ENCODE peak calls at places on chromosomes 5 and 9, in seven cellular contexts. B is cardiac muscle cell, Q is left lung, D is body of pancreas, M is adrenal gland, R is ascending aorta, A is esophagus squamous epithelium. G is an unnamed sample. For H3K27me3, the result is how much of the 10 kb centered on the place peaks cover.

GRCh38 chr5:82275267-82275664 is 2.9 kb downstream of the RPS23 start:
- DNase-seq in B (no peak), Q (no peak), D (no peak), M (no peak), R (no peak), A (no peak), G (no peak)

GRCh38 chr5:106367281-106367680 is 1303.5 kb downstream of the EFNA5 start:
- DNase-seq in B (no peak), Q (no peak), D (no peak), M (no peak), R (no peak), A (no peak), G (no peak)

GRCh38 chr5:16934669-16935068 is 1.4 kb downstream of the MYO10 start:
- DNase-seq in B (no peak), Q (no peak), D (no peak), M (no peak), R (no peak), A (no peak), G (no peak)

GRCh38 chr9:101671567-101671966 is 66.9 kb downstream of the GRIN3A start:
- DNase-seq in B (no peak), Q (no peak), D (no peak), M (no peak), R (no peak), A (no peak), G (no peak)

GRCh38 chr5:93078082-93079038 is 502.7 kb downstream of the NR2F1-AS1 start:
- DNase-seq in B (peak), Q (peak), D (peak), M (peak), R (no peak), A (no peak), G (no peak)

GRCh38 chr5:32443541-32444190 is 874 bp downstream of the ZFR start:
- DNase-seq in B (peak), Q (peak), D (peak), M (peak), R (no peak), A (no peak), G (peak)

GRCh38 chr9:120436937-120437592 is 142.9 kb downstream of the CDK5RAP2 start:
- DNase-seq in B (peak), Q (peak), D (peak), M (peak), R (no peak), A (peak), G (no peak)

GRCh38 chr5:38426986-38427950 is 129.2 kb downstream of the LIFR start:
- DNase-seq in B (no peak), Q (no peak), D (no peak), M (no peak), R (no peak), A (no peak), G (no peak)

GRCh38 chr9:23663125-23663524 is 162.9 kb downstream of the ELAVL2 start:
- DNase-seq in B (no peak), Q (no peak), D (no peak), M (no peak), R (no peak), A (no peak), G (no peak)

GRCh38 chr9:136985027-136985602 is 2.3 kb downstream of the LCNL1 start:
- DNase-seq in B (no peak), Q (no peak), D (no peak), M (no peak), R (no peak), A (no peak), G (no peak)

GRCh38 chr9:35110327-35110758 is 5.3 kb downstream of the ATOSB start:
- DNase-seq in B (peak), Q (no peak), D (no peak), M (peak), R (no peak), A (no peak), G (no peak)

GRCh38 chr5:6582507-6583048 is 50.3 kb downstream of the NSUN2 start:
- DNase-seq in B (no peak), Q (no peak), D (no peak), M (no peak), R (no peak), A (no peak), G (no peak)

GRCh38 chr5:162485666-162486292 is 418.2 kb downstream of the GABRG2 start:
- DNase-seq in B (no peak), Q (no peak), D (no peak), M (no peak), R (no peak), A (no peak), G (no peak)

GRCh38 chr5:152146566-152146965 is 221.9 kb upstream of the GLRA1 start:
- DNase-seq in B (no peak), Q (no peak), D (no peak), M (no peak), R (no peak), A (no peak), G (no peak)

GRCh38 chr5:131765261-131765660 is 31.6 kb downstream of the FNIP1 start:
- DNase-seq in B (no peak), Q (no peak), D (no peak), M (no peak), R (no peak), A (no peak), G (no peak)

GRCh38 chr9:16267336-16268036 is 603.0 kb downstream of the BNC2 start:
- DNase-seq in B (peak), Q (no peak), D (no peak), M (no peak), R (no peak), A (no peak), G (no peak)

GRCh38 chr5:150401376-150402201 is 11.1 kb downstream of the CD74 start:
- DNase-seq in B (no peak), Q (no peak), D (no peak), M (no peak), R (no peak), A (no peak), G (no peak)

GRCh38 chr9:34139477-34140146 is 13.1 kb upstream of the DCAF12 start:
- DNase-seq in B (peak), Q (peak), D (peak), M (peak), R (no peak), A (no peak), G (no peak)

GRCh38 chr9:124913378-124913777 is 27.5 kb downstream of the GOLGA1 start:
- DNase-seq in B (no peak), Q (no peak), D (no peak), M (no peak), R (no peak), A (no peak), G (no peak)

GRCh38 chr5:173823721-173824567 is 64.2 kb upstream of the CPEB4 start:
- DNase-seq in B (peak), Q (no peak), D (peak), M (peak), R (no peak), A (no peak), G (no peak)

GRCh38 chr9:32839013-32839442 is 55.7 kb downstream of the TMEM215 start:
- DNase-seq in B (no peak), Q (no peak), D (no peak), M (no peak), R (no peak), A (no peak), G (no peak)

GRCh38 chr5:180130291-180130869 is 58.8 kb upstream of the RNF130 start:
- DNase-seq in B (no peak), Q (no peak), D (no peak), M (no peak), R (no peak), A (no peak), G (no peak)

GRCh38 chr5:92222449-92222848 is 839.3 kb upstream of the ARRDC3 start:
- DNase-seq in B (no peak), Q (no peak), D (no peak), M (no peak), R (no peak), A (no peak), G (no peak)

GRCh38 chr5:92421937-92422336 is 1038.8 kb upstream of the ARRDC3 start:
- DNase-seq in B (no peak), Q (no peak), D (no peak), M (no peak), R (no peak), A (no peak), G (no peak)

GRCh38 chr9:120735415-120736126 is 21.3 kb upstream of the MEGF9 start:
- DNase-seq in B (peak), Q (peak), D (peak), M (no peak), R (no peak), A (no peak), G (no peak)

GRCh38 chr5:1376921-1377320 is 32.0 kb upstream of the CLPTM1L start:
- DNase-seq in B (no peak), Q (peak), D (no peak), M (no peak), R (no peak), A (no peak), G (no peak)

GRCh38 chr9:105233836-105234235 is 10.6 kb upstream of the SLC44A1 start:
- DNase-seq in B (peak), Q (no peak), D (no peak), M (no peak), R (no peak), A (no peak), G (no peak)

GRCh38 chr9:93814561-93814960 is 140.6 kb downstream of the BARX1 start:
- DNase-seq in B (no peak), Q (no peak), D (no peak), M (no peak), R (no peak), A (no peak), G (no peak)
- TF ChIP-seq CTCF in B (no peak), Q (no peak), D (peak), M (no peak), R (no peak), A (no peak), G (no peak)

GRCh38 chr9:87973791-87974292 is 491 bp downstream of the CDK20 start:
- DNase-seq in B (peak), Q (no peak), D (no peak), M (no peak), R (no peak), A (no peak), G (no peak)
- H3K27ac ChIP-seq in B (peak), Q (no peak), D (peak), M (peak), R (peak), A (peak), G (peak)

DNA sequence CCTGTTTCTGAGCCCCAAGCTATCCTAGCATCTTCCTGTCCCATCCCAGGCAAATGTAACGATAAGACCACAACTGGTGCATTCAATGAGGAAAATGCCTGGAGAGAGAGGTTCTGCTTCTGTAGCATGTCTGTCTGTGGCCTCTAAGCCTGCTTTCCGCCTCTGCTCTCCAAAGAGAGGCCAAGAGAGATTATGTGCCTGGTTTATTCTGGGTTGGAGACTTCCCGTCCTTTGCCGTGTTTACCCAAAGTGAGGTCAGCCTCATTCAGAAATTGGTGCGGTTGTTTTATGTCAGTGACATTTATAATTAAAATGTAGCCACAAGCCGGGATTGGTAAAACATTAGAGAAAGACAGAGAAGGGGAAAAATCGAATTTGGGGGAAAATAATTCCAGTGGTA is 77.8 kb downstream of the FGF1 start:
- DNase-seq in B (no peak), Q (no peak), D (no peak), M (no peak), R (no peak), A (no peak), G (no peak)
- H3K27me3 ChIP-seq in B (under half), Q (under half), D (under half), M (under half), R (under half), A (under half), G (under half)

DNA sequence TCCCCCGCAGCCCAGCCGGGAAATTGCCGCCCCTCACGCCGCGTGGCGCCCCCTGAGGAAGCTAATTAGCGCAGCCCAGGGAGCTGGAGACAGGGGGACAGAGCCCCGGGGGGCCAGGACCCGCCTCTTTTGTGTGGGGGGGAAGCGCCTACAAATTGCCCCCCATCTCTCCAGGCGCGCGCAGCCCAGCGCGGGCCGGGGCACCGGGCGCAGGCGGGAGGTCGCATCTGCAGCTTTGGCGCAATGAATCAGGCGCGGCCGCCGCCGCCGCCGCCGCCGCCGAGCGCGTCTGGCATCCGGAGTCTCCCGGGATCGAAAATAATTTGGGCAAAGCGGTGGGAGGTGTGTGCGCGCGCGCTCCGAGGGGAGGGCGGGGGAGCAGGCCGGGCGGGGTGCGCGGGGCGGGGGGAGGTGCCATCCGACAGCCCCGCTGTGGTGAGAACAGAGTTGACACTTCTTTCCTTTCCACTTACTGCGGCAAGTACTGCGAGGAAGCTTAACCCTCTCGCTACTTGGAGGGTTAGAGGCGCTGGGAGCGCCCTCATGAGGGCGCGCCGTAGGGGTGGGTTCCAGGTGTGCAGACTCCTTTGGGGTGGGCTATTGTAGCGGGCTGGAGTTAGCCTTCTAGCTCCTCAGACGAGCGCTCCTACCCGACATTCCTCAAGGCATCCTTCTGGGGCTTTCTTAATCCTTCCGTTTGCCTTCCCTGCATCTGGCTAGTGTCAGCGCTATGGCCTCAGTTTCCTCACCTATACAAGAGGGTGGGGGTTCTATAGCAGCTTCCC is 63.1 kb downstream of the CXXC5 start:
- DNase-seq in B (peak), Q (no peak), D (no peak), M (no peak), R (no peak), A (no peak), G (peak)
- TF ChIP-seq CTCF in B (peak), Q (no peak), D (no peak), M (no peak), R (no peak), A (no peak), G (no peak)

GRCh38 chr9:112559629-112560413 is 73.2 kb downstream of the KIAA1958 start:
- DNase-seq in B (no peak), Q (no peak), D (no peak), M (no peak), R (no peak), A (no peak), G (no peak)
- H3K27ac ChIP-seq in B (peak), Q (no peak), D (no peak), M (no peak), R (no peak), A (no peak), G (no peak)

GRCh38 chr5:127660048-127660733 is 11.3 kb downstream of the CTXN3 start:
- DNase-seq in B (no peak), Q (no peak), D (no peak), M (no peak), R (no peak), A (no peak), G (no peak)

GRCh38 chr5:127665641-127666040 is 16.8 kb downstream of the CTXN3 start:
- DNase-seq in B (peak), Q (no peak), D (no peak), M (no peak), R (no peak), A (no peak), G (no peak)

GRCh38 chr5:127671218-127671617 is 22.3 kb downstream of the CTXN3 start:
- DNase-seq in B (no peak), Q (no peak), D (no peak), M (no peak), R (no peak), A (no peak), G (no peak)

GRCh38 chr5:127664082-127664481 is 15.2 kb downstream of the CTXN3 start:
- DNase-seq in B (no peak), Q (no peak), D (no peak), M (no peak), R (no peak), A (no peak), G (no peak)

DNA sequence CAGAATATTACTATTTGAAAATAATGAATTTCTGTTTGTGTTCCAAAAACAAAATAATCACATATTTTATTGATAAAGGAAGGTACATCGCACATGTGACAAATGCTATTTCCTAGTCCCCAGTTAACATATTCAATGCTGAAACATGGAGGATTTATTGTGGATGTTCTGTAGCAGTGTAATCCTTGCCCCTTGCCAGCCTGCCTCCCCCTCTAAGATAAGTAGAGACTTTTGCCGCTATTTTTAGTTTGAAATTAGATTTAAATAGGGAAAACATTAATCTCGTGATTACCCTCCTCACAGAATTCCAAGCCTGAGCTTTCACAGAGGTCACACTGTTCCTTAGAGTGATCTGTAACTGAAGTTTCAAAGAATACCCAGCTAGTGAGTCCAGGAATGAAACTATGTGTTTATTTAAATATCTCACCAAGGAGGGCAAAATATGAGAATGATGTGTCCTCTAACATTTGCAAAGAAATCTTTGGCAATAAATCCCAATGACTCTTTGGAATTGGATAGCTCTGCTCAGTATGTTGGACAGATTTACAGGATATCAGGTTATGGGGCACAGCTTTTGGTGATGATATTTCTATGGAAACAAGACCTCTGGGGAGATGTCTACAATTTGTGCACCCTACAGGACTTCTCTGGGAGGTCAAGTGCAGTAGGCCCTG is 17.3 kb downstream of the CTXN3 start:
- DNase-seq in B (no peak), Q (no peak), D (no peak), M (no peak), R (no peak), A (no peak), G (no peak)
- H3K27me3 ChIP-seq in B (under half), Q (under half), D (under half), M (under half), R (under half), A (under half), G (under half)

DNA sequence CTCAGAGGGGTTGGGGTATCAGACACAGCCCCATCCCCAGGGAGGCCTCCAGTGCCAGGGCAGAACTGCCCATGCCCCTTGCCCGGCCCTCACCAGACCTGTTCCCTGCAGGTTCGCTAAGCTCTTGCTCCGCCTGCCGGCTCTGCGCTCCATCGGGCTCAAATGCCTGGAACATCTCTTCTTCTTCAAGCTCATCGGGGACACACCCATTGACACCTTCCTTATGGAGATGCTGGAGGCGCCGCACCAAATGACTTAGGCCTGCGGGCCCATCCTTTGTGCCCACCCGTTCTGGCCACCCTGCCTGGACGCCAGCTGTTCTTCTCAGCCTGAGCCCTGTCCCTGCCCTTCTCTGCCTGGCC is 110.1 kb downstream of the RXRA start:
- DNase-seq in B (no peak), Q (no peak), D (no peak), M (no peak), R (no peak), A (no peak), G (no peak)
- TF ChIP-seq CTCF in B (no peak), Q (no peak), D (no peak), M (no peak), R (no peak), A (no peak), G (no peak)

GRCh38 chr9:73738741-73739530 is 587.3 kb downstream of the ANXA1 start:
- DNase-seq in B (no peak), Q (no peak), D (no peak), M (no peak), R (no peak), A (no peak), G (no peak)
- H3K27ac ChIP-seq in B (no peak), Q (no peak), D (no peak), M (no peak), R (no peak), A (no peak), G (no peak)

GRCh38 chr9:36136277-36136893 is at the start of gene GLIPR2:
- DNase-seq in B (peak), Q (peak), D (peak), M (peak), R (no peak), A (peak), G (peak)

GRCh38 chr9:36137392-36138004 is 965 bp downstream of the GLIPR2 start:
- DNase-seq in B (peak), Q (no peak), D (no peak), M (no peak), R (no peak), A (no peak), G (no peak)

GRCh38 chr9:36134761-36135505 is 1.6 kb upstream of the GLIPR2 start:
- DNase-seq in B (no peak), Q (no peak), D (no peak), M (no peak), R (no peak), A (no peak), G (no peak)

GRCh38 chr9:36136894-36137391 is 410 bp downstream of the GLIPR2 start:
- DNase-seq in B (no peak), Q (no peak), D (no peak), M (no peak), R (no peak), A (no peak), G (no peak)

DNA sequence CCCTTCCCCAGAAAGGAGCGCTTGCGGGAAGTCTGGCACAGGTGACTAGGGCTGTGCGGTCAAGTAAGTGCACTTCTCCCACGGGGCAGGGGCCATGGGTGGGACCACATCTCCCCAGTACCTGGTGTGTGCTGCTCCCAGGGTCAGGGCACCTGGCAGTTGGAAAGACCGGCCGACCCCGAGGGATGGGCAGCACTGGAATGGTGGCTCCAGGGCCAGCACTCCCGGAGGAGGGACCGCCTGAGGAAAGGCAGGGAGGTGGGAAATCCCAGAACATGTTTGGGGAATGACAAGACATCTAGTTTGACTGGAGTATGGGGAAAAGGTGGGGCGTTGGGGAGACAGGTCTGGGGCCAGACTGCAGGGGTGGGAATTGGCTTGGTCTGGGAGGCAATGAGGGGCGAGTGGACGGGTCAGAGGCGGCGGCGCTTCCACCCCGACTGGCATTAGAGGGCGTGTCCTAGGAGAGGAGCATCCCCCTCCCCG is 699 bp upstream of the GLIPR2 start:
- DNase-seq in B (no peak), Q (no peak), D (peak), M (no peak), R (no peak), A (no peak), G (no peak)
- H3K27me3 ChIP-seq in B (half or more), Q (under half), D (under half), M (under half), R (under half), A (under half), G (under half)